ENCODE peak calls at places on chromosomes 5 and 9, in six cellular contexts. H, K, U, W, C and Y are unnamed samples.

GRCh38 chr9:92535940-92536850 is at the start of gene ECM2:
- DNase-seq in C (no peak), W (peak; percentile 83), H (peak; percentile 52), K (no peak), U (peak; percentile 68), Y (peak; percentile 66)

GRCh38 chr5:141003791-141004601 is 37.7 kb downstream of the PCDHAC2 start:
- DNase-seq in H (no peak), K (peak; percentile 93), W (peak; percentile 66), C (no peak), U (no peak), Y (no peak)

GRCh38 chr5:65742565-65743231 is 20.7 kb downstream of the NLN start:
- DNase-seq in H (peak; percentile 91), C (no peak), U (peak; percentile 90), W (peak; percentile 88), K (peak; percentile 83), Y (peak; percentile 59)

GRCh38 chr9:5851445-5851844 is 18.5 kb upstream of the ERMP1 start:
- DNase-seq in W (peak; percentile 94), U (peak; percentile 86), C (no peak), H (peak; percentile 60), K (peak; percentile 95), Y (no peak)

GRCh38 chr9:115209601-115210306 is 91.8 kb upstream of the TNC start:
- DNase-seq in C (no peak), W (no peak), U (peak; percentile 27), K (peak; percentile 97), H (peak; percentile 60), Y (no peak)

GRCh38 chr5:143562935-143563334 is 159.4 kb upstream of the NR3C1 start:
- DNase-seq in U (peak; percentile 85), W (peak; percentile 95), K (peak; percentile 77), H (peak; percentile 86), C (no peak), Y (peak; percentile 61)

GRCh38 chr9:133488686-133489252 is 9.9 kb upstream of the SLC2A6 start:
- DNase-seq in H (no peak), K (no peak), C (no peak), W (no peak), U (no peak), Y (no peak)

GRCh38 chr9:6845881-6846280 is 88.1 kb downstream of the KDM4C start:
- DNase-seq in U (no peak), H (peak; percentile 27), C (no peak), W (no peak), K (peak; percentile 77), Y (no peak)

GRCh38 chr5:31047007-31047406 is 146.5 kb upstream of the CDH6 start:
- DNase-seq in U (no peak), K (no peak), H (no peak), W (no peak), C (no peak), Y (no peak)

GRCh38 chr5:79512692-79513518 is 1.0 kb downstream of the HOMER1 start:
- DNase-seq in W (peak; percentile 29), H (peak; percentile 27), C (no peak), U (peak; percentile 20), K (peak; percentile 36), Y (no peak)

GRCh38 chr9:135241381-135242380 is 154.2 kb downstream of the OLFM1 start:
- DNase-seq in K (no peak), H (no peak), U (no peak), W (no peak), C (no peak), Y (no peak)

GRCh38 chr9:14433841-14434511 is 120.0 kb upstream of the NFIB start:
- DNase-seq in W (peak; percentile 87), U (peak; percentile 80), H (peak; percentile 69), C (no peak), K (peak; percentile 50), Y (peak; percentile 65)

GRCh38 chr5:107565791-107566536 is 104.8 kb downstream of the EFNA5 start:
- DNase-seq in W (no peak), U (no peak), H (no peak), K (no peak), C (no peak), Y (no peak)

GRCh38 chr9:7079051-7079450 is 321.3 kb downstream of the KDM4C start:
- DNase-seq in U (no peak), W (no peak), K (no peak), C (no peak), H (no peak), Y (no peak)

GRCh38 chr5:172502410-172502809 is 48.1 kb upstream of the SH3PXD2B start:
- DNase-seq in C (no peak), H (no peak), U (no peak), W (no peak), K (peak; percentile 13), Y (no peak)

GRCh38 chr5:126516852-126517251 is 78.2 kb downstream of the ALDH7A1 start:
- DNase-seq in C (no peak), U (no peak), W (no peak), K (peak; percentile 36), H (peak; percentile 20), Y (no peak)

GRCh38 chr5:72228957-72229356 is 91.1 kb downstream of the MRPS27 start:
- DNase-seq in U (no peak), C (no peak), W (no peak), H (no peak), K (no peak), Y (no peak)

DNA sequence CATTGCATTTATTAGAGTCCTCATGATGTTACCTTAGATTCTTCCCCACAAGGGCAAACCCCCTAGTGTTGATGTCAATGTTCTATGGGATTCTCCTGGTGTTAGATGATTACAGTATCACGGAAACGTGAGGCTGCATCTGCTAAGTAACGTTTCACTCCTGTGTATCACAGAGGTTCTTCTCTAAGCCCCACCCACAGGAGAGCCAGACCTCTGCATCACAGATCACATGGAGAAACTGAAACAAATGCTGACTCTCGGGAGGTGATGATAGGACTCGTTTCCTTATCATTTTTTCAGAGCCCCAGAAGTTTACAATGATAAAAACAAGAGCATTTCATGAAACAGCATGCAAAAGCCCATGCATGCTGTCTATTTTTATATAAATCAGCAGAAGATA is 114.6 kb downstream of the TENT4A start:
- DNase-seq in U (no peak), H (no peak), K (no peak), W (no peak), C (no peak), Y (no peak)
- H3K4me3 ChIP-seq in U (no peak overlapping the region), H (no peak overlapping the region), K (no peak overlapping the region), W (no peak overlapping the region), C (no peak overlapping the region), Y (no peak overlapping the region)

GRCh38 chr5:25744908-25745307 is 1100.1 kb upstream of the CDH10 start:
- DNase-seq in H (no peak), W (no peak), C (no peak), K (no peak), U (no peak), Y (no peak)
- TF ChIP-seq CTCF in H (no peak), W (no peak), C (no peak), K (no peak), U (no peak), Y (no peak)

GRCh38 chr9:127970401-127971313 is 10.1 kb downstream of the EEIG1 start:
- DNase-seq in U (no peak), C (no peak), W (no peak), K (peak; percentile 89), H (no peak), Y (no peak)
- H3K4me3 ChIP-seq in U (no peak overlapping the region), C (no peak overlapping the region), W (no peak overlapping the region), K (no peak overlapping the region), H (no peak overlapping the region), Y (no peak overlapping the region)

GRCh38 chr5:17277907-17278306 is 60.5 kb downstream of the BASP1 start:
- DNase-seq in C (no peak), H (no peak), U (no peak), K (no peak), W (no peak), Y (no peak)
- TF ChIP-seq CTCF in C (no peak), H (no peak), U (no peak), K (no peak), W (no peak), Y (no peak)

DNA sequence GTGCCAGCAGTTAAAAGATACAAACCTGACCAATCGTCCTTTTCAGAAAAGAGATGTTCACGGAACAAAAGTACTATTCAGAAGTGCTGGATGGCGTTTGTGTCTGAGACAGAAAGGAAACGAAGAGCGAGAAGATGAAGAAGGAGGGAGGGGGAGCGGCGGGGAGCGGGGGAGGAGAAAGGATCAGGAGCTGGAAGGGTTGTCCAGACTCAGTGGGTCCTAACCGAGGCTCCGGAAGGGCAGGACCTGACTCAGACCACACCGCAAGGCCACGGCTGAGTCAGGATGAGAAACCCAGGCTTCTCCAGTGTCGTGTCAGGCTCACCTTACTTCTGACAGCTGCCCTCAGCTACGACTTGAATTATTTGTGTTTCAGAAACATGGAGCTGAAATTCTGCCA is 46.2 kb downstream of the PAX5 start:
- DNase-seq in W (no peak), U (peak; percentile 21), H (peak; percentile 21), C (no peak), K (peak; percentile 31), Y (no peak)
- H3K4me3 ChIP-seq in W (no peak overlapping the region), U (no peak overlapping the region), H (no peak overlapping the region), C (no peak overlapping the region), K (no peak overlapping the region), Y (no peak overlapping the region)